ENCODE peak calls at places on chromosomes 4 and X, in six cellular contexts. O is H9, T is neuronal stem cell, D is H1, S is mesenchymal stem cell, E is trophoblast cell. V is an unnamed sample.

GRCh38 chr4:152258391-152258790 is 277.5 kb downstream of the FBXW7 start:
- DNase-seq in O (no peak), T (no peak), D (no peak), S (no peak), E (no peak), V (no peak)

GRCh38 chr4:172842759-172843158 is 325.9 kb upstream of the GALNT7 start:
- DNase-seq in O (no peak), T (peak), D (no peak), S (no peak), E (no peak), V (no peak)

GRCh38 chr4:186227221-186227620 is at the start of gene KLKB1:
- DNase-seq in O (no peak), T (no peak), D (no peak), S (no peak), E (no peak), V (no peak)

GRCh38 chrX:83819304-83819703 is 41.6 kb upstream of the CYLC1 start:
- DNase-seq in O (peak), T (no peak), D (no peak), S (no peak), E (no peak), V (no peak)

GRCh38 chrX:292900-293897 is 12.0 kb downstream of the PLCXD1 start:
- DNase-seq in O (no peak), T (no peak), D (no peak), S (no peak), E (no peak), V (no peak)

GRCh38 chr4:27057662-27058061 is 197.0 kb downstream of the STIM2 start:
- DNase-seq in O (no peak), T (no peak), D (no peak), S (no peak), E (no peak), V (no peak)

GRCh38 chr4:1382776-1383727 is 23.2 kb downstream of the NKX1-1 start:
- DNase-seq in O (no peak), T (no peak), D (no peak), S (no peak), E (no peak), V (no peak)

GRCh38 chr4:53582194-53582593 is 9.1 kb downstream of the LNX1 start:
- DNase-seq in O (no peak), T (no peak), D (no peak), S (no peak), E (no peak), V (no peak)

GRCh38 chr4:34323549-34324325 is 1920.6 kb downstream of the ARAP2 start:
- DNase-seq in O (peak), T (no peak), D (no peak), S (peak), E (no peak), V (peak)

GRCh38 chr4:80592950-80593349 is 257.4 kb downstream of the CFAP299 start:
- DNase-seq in O (no peak), T (no peak), D (no peak), S (no peak), E (no peak), V (no peak)

GRCh38 chr4:6618386-6619115 is 21.9 kb upstream of the MRFAP1 start:
- DNase-seq in O (no peak), T (no peak), D (no peak), S (no peak), E (no peak), V (no peak)

GRCh38 chr4:155802573-155802972 is 43.8 kb downstream of the GUCY1B1 start:
- DNase-seq in O (no peak), T (no peak), D (no peak), S (peak), E (no peak), V (peak)

GRCh38 chr4:138510053-138510452 is 267.9 kb upstream of the SLC7A11 start:
- DNase-seq in O (no peak), T (no peak), D (no peak), S (peak), E (no peak), V (peak)

GRCh38 chr4:46388860-46389259 is 1.1 kb downstream of the GABRA2 start:
- DNase-seq in O (no peak), T (no peak), D (peak), S (peak), E (no peak), V (no peak)

GRCh38 chr4:123939621-123940020 is 543.0 kb downstream of the SPRY1 start:
- DNase-seq in O (no peak), T (no peak), D (no peak), S (peak), E (no peak), V (peak)

GRCh38 chr4:14874990-14875389 is 127.3 kb upstream of the CPEB2 start:
- DNase-seq in O (no peak), T (no peak), D (no peak), S (no peak), E (no peak), V (no peak)

GRCh38 chr4:53656421-53656981 is 65.2 kb upstream of the LNX1 start:
- DNase-seq in O (no peak), T (no peak), D (no peak), S (peak), E (no peak), V (peak)

GRCh38 chrX:291411-291901 is 10.3 kb downstream of the PLCXD1 start:
- DNase-seq in O (no peak), T (no peak), D (no peak), S (no peak), E (no peak), V (no peak)

GRCh38 chrX:20046270-20046669 is 55.4 kb upstream of the BCLAF3 start:
- DNase-seq in O (no peak), T (no peak), D (no peak), S (no peak), E (no peak), V (no peak)

GRCh38 chrX:79270401-79270800 is 96.7 kb downstream of the ITM2A start:
- DNase-seq in O (peak), T (peak), D (peak), S (no peak), E (no peak), V (no peak)

GRCh38 chrX:82218361-82218760 is 1016.5 kb downstream of the SH3BGRL start:
- DNase-seq in O (no peak), T (peak), D (no peak), S (peak), E (no peak), V (peak)

GRCh38 chrX:19811807-19812604 is 75.4 kb downstream of the SH3KBP1 start:
- DNase-seq in O (no peak), T (no peak), D (no peak), S (peak), E (no peak), V (peak)

GRCh38 chrX:84182521-84182920 is 5.5 kb downstream of the RPS6KA6 start:
- DNase-seq in O (no peak), T (no peak), D (no peak), S (no peak), E (no peak), V (no peak)

GRCh38 chrX:153626025-153626633 is 20.9 kb upstream of the DUSP9 start:
- DNase-seq in O (no peak), T (no peak), D (no peak), S (no peak), E (no peak), V (no peak)

GRCh38 chr4:15118281-15118680 is 116.0 kb downstream of the CPEB2 start:
- DNase-seq in O (no peak), T (no peak), D (no peak), S (no peak), E (no peak), V (no peak)

GRCh38 chr4:140250989-140251552 is 97.1 kb upstream of the MAML3 start:
- DNase-seq in O (no peak), T (no peak), D (no peak), S (peak), E (peak), V (no peak)

GRCh38 chrX:138745215-138745614 is 33.7 kb upstream of the FGF13 start:
- DNase-seq in O (no peak), T (peak), D (no peak), S (peak), E (no peak), V (peak)

GRCh38 chr4:80948161-80948560 is 82.3 kb upstream of the BMP3 start:
- DNase-seq in O (no peak), T (no peak), D (no peak), S (no peak), E (no peak), V (no peak)

GRCh38 chr4:53365121-53365485 is 758 bp downstream of the SCFD2 start:
- DNase-seq in O (peak), T (no peak), D (no peak), S (peak), E (no peak), V (peak)

GRCh38 chr4:39865280-39865679 is 112.4 kb downstream of the PDS5A start:
- DNase-seq in O (no peak), T (no peak), D (no peak), S (no peak), E (no peak), V (no peak)

GRCh38 chr4:106355193-106355592 is 13.4 kb downstream of the GIMD1 start:
- DNase-seq in O (peak), T (no peak), D (no peak), S (no peak), E (no peak), V (no peak)

GRCh38 chr4:165560941-165561340 is 182.1 kb downstream of the CPE start:
- DNase-seq in O (no peak), T (no peak), D (no peak), S (no peak), E (no peak), V (no peak)

GRCh38 chr4:16721618-16722291 is 176.7 kb downstream of the LDB2 start:
- DNase-seq in O (no peak), T (no peak), D (no peak), S (peak), E (no peak), V (peak)

GRCh38 chrX:17697191-17697590 is 40.1 kb upstream of the SCML1 start:
- DNase-seq in O (no peak), T (no peak), D (no peak), S (peak), E (no peak), V (peak)

GRCh38 chr4:76013540-76013939 is 6.2 kb upstream of the CXCL9 start:
- DNase-seq in O (no peak), T (no peak), D (no peak), S (no peak), E (no peak), V (no peak)

DNA sequence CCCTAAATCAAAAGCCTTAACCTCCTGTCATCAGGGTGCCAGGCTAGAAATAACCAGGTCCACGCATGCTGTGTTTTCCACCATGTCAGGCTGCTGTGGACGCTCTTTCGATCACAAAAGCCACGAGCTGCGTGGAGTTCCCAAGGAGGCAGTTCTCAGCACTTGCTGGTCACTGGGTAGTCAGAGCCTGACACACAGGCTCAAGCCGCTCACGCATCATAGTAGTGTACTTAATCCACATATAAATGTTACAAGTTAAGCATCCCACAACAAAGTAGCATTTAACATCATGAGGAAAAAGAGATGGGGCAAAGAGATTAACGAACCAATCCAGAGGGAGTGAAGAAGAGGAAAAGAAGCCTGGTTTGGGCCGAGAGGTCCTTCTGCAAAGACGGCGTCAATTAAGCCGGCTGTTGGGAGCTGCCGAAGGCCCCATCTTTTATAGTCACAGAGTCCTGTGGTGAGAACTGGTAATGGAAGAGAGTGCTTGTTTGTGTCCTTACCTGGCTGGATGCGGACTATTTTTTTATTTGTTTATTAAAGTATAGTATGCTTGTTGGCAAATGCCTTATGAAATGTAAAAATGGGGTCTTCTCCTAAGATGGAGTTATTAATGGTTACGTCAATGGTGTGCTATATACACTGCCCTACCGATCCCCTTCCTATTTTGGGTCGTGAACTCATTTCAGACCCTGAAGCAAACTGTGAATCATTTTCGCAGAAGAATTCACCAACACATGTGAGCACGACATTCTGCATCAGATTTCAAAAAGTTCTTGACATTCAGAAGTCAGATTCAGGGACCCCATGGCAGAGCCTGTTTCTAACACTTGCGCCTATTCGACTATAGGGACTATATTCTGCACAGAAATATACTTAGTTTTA is 675 bp downstream of the PRIMPOL start:
- DNase-seq in O (no peak), T (peak), D (no peak), S (peak), E (peak), V (peak)
- H3K18ac ChIP-seq in O (peak), T (peak), D (peak), S (peak), E (peak), V (peak)

GRCh38 chr4:102525099-102525498 is 23.9 kb downstream of the NFKB1 start:
- DNase-seq in O (no peak), T (no peak), D (no peak), S (peak), E (no peak), V (peak)

GRCh38 chr4:102524691-102525090 is 23.5 kb downstream of the NFKB1 start:
- DNase-seq in O (no peak), T (no peak), D (no peak), S (no peak), E (no peak), V (no peak)

GRCh38 chr4:102527695-102528094 is 26.5 kb downstream of the NFKB1 start:
- DNase-seq in O (no peak), T (no peak), D (no peak), S (peak), E (no peak), V (no peak)

GRCh38 chr4:102526532-102526931 is 25.4 kb downstream of the NFKB1 start:
- DNase-seq in O (no peak), T (no peak), D (no peak), S (no peak), E (no peak), V (no peak)

GRCh38 chr4:102525556-102525955 is 24.4 kb downstream of the NFKB1 start:
- DNase-seq in O (no peak), T (no peak), D (no peak), S (no peak), E (no peak), V (no peak)
- H3K14ac ChIP-seq in O (no peak), T (no peak), D (no peak), S (no peak), E (no peak), V (no peak)

DNA sequence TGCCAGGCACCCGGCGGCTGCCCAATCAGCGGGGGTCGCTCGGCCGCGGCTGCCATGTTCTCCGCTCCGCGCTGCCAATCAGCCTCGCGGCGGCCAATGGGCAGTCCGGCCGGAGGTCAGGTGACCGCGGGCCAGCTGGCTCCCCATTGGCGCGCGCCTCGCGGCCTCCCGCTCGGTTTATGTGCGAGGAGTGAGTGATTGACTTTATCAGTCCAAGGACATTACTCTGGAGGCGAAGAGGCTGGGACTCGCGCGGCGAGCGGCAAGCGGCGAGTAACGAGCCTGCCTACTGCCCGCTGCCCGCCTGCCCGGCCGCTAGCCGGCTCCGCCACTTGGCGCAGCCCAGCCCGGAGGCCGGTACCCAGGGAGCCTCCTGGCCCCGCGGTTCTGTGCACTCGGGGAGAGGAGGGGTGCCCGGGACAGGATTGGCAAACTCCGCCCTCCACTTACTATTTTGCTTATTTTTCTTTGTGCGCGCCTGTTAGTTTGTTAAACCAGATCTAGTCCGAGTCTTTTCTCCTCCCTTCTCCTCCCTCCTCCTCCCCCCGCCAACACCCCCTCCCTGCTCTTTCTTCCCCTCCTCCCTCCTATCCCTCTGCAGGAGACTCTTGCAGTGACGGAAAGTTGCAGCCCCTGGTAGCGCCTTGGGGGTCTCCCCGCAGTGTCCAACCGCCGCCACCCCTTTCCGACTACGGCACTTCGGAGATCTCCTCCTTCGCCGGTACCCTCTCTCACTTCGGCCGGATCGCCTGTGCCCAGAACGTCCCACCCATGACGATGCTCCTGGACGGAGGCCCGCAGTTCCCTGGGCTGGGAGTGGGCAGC is at the start of gene ZIC3:
- DNase-seq in O (peak), T (no peak), D (peak), S (peak), E (no peak), V (no peak)
- H3K18ac ChIP-seq in O (no peak), T (peak), D (peak), S (no peak), E (no peak), V (no peak)

GRCh38 chrX:29902004-29902403 is 313.4 kb upstream of the MAGEB2 start:
- DNase-seq in O (no peak), T (no peak), D (no peak), S (no peak), E (no peak), V (no peak)
- H3K14ac ChIP-seq in O (no peak), T (no peak), D (no peak), S (no peak), E (no peak), V (no peak)

GRCh38 chrX:48919947-48920712 is 1.3 kb upstream of the PIM2 start:
- DNase-seq in O (no peak), T (no peak), D (no peak), S (peak), E (no peak), V (no peak)

GRCh38 chrX:48917139-48917980 is 1.5 kb downstream of the PIM2 start:
- DNase-seq in O (peak), T (peak), D (peak), S (peak), E (peak), V (peak)

GRCh38 chrX:48919360-48919821 is 567 bp upstream of the PIM2 start:
- DNase-seq in O (no peak), T (no peak), D (peak), S (no peak), E (no peak), V (no peak)

GRCh38 chrX:48918303-48918643 is 551 bp downstream of the PIM2 start:
- DNase-seq in O (no peak), T (no peak), D (no peak), S (no peak), E (no peak), V (no peak)

DNA sequence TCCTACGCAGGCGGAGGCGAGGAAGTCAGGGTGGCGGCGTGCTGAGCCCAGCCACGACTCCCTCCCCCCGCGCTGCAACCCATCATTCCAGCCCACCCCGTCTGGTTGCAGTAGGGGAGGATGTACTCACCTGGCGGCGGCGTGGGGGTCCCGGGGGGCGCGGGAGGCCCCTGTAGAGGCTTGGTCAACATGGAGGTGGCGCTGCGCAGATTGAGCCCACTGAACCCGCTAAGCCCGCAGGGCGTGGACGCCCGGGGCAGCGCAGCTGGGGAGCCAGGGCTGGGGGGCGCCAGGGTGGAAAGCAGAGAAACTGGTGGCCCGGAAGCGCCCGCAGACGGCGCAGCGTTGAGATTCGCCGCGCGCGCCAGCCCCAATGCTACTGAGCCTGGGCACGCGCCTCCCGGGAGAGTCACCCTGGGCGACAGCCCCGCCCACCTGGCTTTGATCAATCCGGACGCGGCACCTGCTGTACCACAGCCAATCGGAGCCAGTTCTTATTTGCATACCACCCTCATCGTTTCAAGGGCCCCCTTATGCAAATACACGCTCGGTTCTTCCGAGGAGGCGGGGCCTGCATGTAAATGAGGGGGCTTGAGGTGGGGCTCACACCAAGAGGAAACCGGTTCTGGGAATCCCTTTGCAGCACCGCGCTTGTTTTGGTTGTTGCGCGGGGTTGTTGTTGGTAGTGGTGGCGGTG is at the start of gene PIM2:
- DNase-seq in O (peak), T (peak), D (peak), S (peak), E (peak), V (peak)
- H3K18ac ChIP-seq in O (peak), T (peak), D (peak), S (peak), E (no peak), V (no peak)

DNA sequence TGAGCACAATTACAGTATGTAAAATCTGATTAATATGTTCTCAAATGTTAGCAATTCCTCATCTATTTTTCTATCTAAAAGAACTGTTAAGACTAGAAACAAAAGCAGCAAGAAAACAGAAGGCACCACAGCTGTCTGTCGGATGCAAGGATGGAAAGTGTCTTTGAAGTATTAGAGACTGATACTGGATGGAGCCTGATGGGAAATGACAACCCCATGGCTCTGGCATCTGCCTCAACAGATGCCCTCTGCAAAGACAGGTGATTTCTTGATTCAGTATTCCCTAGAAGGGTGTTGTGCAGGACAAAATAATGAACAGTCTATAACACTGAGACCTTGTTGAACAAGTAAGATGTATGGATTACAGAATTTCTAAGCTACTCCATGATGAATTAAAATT is 19.7 kb downstream of the LRCH2 start:
- DNase-seq in O (no peak), T (no peak), D (no peak), S (no peak), E (no peak), V (no peak)
- H3K14ac ChIP-seq in O (no peak), T (no peak), D (no peak), S (no peak), E (no peak), V (no peak)

DNA sequence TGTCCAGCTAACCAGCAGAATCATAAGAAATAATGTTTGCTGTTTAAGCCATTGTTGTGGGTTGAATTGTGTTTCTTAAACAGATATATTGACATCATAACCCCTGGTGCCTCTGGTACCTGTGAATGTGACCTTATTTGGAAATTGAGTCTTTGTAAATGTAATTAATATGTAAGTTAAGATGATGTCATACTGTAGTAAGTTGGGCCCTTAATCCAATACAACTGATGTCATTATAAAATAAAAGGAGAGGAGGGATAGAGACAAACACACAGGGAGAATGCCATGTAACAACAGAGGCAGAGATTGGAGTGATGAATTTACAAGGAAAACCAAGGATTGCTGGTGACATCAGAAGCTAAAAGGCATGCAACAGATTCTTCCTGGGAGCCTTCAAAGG is 141.4 kb downstream of the ZIC3 start:
- DNase-seq in O (no peak), T (no peak), D (no peak), S (no peak), E (no peak), V (no peak)
- H3K18ac ChIP-seq in O (no peak), T (no peak), D (no peak), S (no peak), E (no peak), V (no peak)

V was measured in IMR-90.